ENCODE peak calls at places on chromosomes 7 and 10, in four cellular contexts. P is foreskin fibroblast, H is lower leg skin, Z is colonic mucosa. U is an unnamed sample.
A peak's percentile ranks its signal among the peaks of the same experiment; 100 is the strongest.

GRCh38 chr7:101743995-101744360 is 73.4 kb upstream of the CUX1 start:
- DNase-seq in Z (peak; percentile 33), H (no peak), P (no peak), U (peak; percentile 48)

GRCh38 chr10:47107226-47107625 is 192.8 kb upstream of the GDF10 start:
- DNase-seq in Z (no peak), P (no peak), H (no peak), U (no peak)

GRCh38 chr7:126202177-126202576 is 1050.6 kb downstream of the GRM8 start:
- DNase-seq in Z (no peak), H (no peak), P (no peak), U (no peak)

GRCh38 chr7:77444123-77444522 is 28.0 kb upstream of the GSAP start:
- DNase-seq in H (no peak), P (peak; percentile 71), Z (no peak), U (no peak)

GRCh38 chr10:58531084-58531695 is 18.5 kb downstream of the BICC1 start:
- DNase-seq in H (no peak), P (peak; percentile 60), Z (peak; percentile 66), U (no peak)

GRCh38 chr7:102471791-102472125 is 7.0 kb downstream of the POLR2J start:
- DNase-seq in H (no peak), P (no peak), Z (no peak), U (peak; percentile 42)

GRCh38 chr10:112141297-112141696 is 42.3 kb downstream of the GPAM start:
- DNase-seq in H (no peak), Z (no peak), P (no peak), U (no peak)

GRCh38 chr10:79342295-79342761 is 4.9 kb upstream of the PPIF start:
- DNase-seq in P (no peak), Z (no peak), H (peak; percentile 64), U (peak; percentile 19)

GRCh38 chr10:123743441-123744225 is 77.5 kb downstream of the GPR26 start:
- DNase-seq in H (peak; percentile 77), Z (no peak), P (no peak), U (no peak)

GRCh38 chr7:139682136-139683013 is 95.4 kb downstream of the HIPK2 start:
- DNase-seq in P (peak; percentile 75), H (no peak), Z (no peak), U (no peak)

GRCh38 chr10:132588301-132589013 is 50.9 kb downstream of the INPP5A start:
- DNase-seq in P (no peak), Z (peak; percentile 26), H (no peak), U (no peak)

GRCh38 chr10:125568156-125568555 is 114.8 kb downstream of the TEX36 start:
- DNase-seq in P (no peak), H (no peak), Z (no peak), U (no peak)

GRCh38 chr7:24763303-24763901 is 6.1 kb upstream of the GSDME start:
- DNase-seq in H (no peak), Z (no peak), P (no peak), U (no peak)

GRCh38 chr7:36216063-36216684 is 63.1 kb downstream of the EEPD1 start:
- DNase-seq in Z (no peak), H (no peak), P (peak; percentile 29), U (no peak)

GRCh38 chr10:3054183-3054815 is 13.0 kb upstream of the PFKP start:
- DNase-seq in Z (no peak), H (no peak), P (no peak), U (no peak)

GRCh38 chr10:58842860-58843376 is 330.2 kb downstream of the BICC1 start:
- DNase-seq in Z (no peak), P (no peak), H (no peak), U (no peak)

GRCh38 chr10:92965314-92965713 is 95.3 kb upstream of the CYP26C1 start:
- DNase-seq in P (peak; percentile 23), Z (no peak), H (no peak), U (peak; percentile 33)

GRCh38 chr10:69409968-69410367 is 6.8 kb downstream of the TACR2 start:
- DNase-seq in H (no peak), Z (no peak), P (no peak), U (no peak)

GRCh38 chr7:149706398-149706797 is 67.0 kb downstream of the ZNF467 start:
- DNase-seq in P (no peak), H (no peak), Z (no peak), U (no peak)

GRCh38 chr10:75121322-75121721 is 9.9 kb downstream of the SAMD8 start:
- DNase-seq in H (no peak), Z (no peak), P (no peak), U (no peak)

GRCh38 chr7:51152801-51153200 is 163.8 kb downstream of the COBL start:
- DNase-seq in P (no peak), H (no peak), Z (no peak), U (no peak)

GRCh38 chr7:69764071-69764470 is 165.8 kb downstream of the AUTS2 start:
- DNase-seq in Z (no peak), P (no peak), H (no peak), U (no peak)

GRCh38 chr7:130941322-130942210 is 207.6 kb upstream of the KLF14 start:
- DNase-seq in H (peak; percentile 88), P (no peak), Z (peak; percentile 75), U (peak; percentile 77)

GRCh38 chr7:134016223-134016941 is 110.8 kb upstream of the LRGUK start:
- DNase-seq in H (no peak), Z (peak; percentile 33), P (no peak), U (no peak)

GRCh38 chr7:44955733-44956132 is 23.1 kb downstream of the MYO1G start:
- DNase-seq in Z (no peak), H (peak; percentile 28), P (no peak), U (no peak)

GRCh38 chr10:77913090-77913489 is 13.5 kb downstream of the DLG5 start:
- DNase-seq in Z (no peak), P (no peak), H (no peak), U (no peak)

GRCh38 chr7:44508328-44508990 is 18.0 kb upstream of the NUDCD3 start:
- DNase-seq in Z (no peak), P (no peak), H (no peak), U (no peak)

GRCh38 chr7:83162402-83163256 is at the start of gene PCLO:
- DNase-seq in H (peak; percentile 89), P (peak; percentile 61), Z (peak; percentile 87), U (peak; percentile 95)

GRCh38 chr7:73470208-73470607 is 36.6 kb downstream of the FZD9 start:
- DNase-seq in P (no peak), H (no peak), Z (no peak), U (no peak)

GRCh38 chr10:49488056-49488455 is 50.9 kb downstream of the ERCC6 start:
- DNase-seq in P (peak; percentile 20), H (no peak), Z (no peak), U (no peak)

GRCh38 chr7:56026538-56026937 is 24.7 kb downstream of the PSPH start:
- DNase-seq in H (no peak), Z (no peak), P (no peak), U (no peak)

GRCh38 chr10:5813091-5813340 is 218 bp downstream of the GDI2 start:
- DNase-seq in H (no peak), P (no peak), Z (no peak), U (no peak)

GRCh38 chr10:5811387-5811821 is 1.8 kb downstream of the GDI2 start:
- DNase-seq in P (no peak), H (peak; percentile 28), Z (peak; percentile 20), U (no peak)

GRCh38 chr10:5812283-5813090 is 747 bp downstream of the GDI2 start:
- DNase-seq in Z (peak; percentile 52), H (peak; percentile 92), P (no peak), U (peak; percentile 76)

GRCh38 chr10:5809541-5810154 is 3.6 kb downstream of the GDI2 start:
- DNase-seq in H (no peak), P (no peak), Z (no peak), U (no peak)

DNA sequence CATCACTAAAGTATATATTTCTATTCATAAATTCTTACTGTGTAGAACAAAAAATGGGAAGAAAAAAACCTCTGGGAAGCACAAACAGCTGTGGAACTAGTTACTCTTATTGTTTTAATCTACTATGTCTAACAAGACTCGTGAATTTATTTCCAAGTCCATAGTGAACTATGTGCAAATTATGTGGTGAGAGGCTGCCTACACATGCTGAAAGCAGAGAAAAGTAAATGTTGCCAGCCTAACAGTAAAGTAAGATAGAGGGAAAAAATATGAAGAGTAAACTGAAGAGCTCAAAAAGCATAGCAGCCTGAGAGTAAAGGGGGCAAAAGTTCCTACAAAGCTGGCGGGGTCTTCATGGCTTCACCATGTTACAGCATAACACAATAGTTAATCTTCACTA is 3.0 kb downstream of the GDI2 start:
- DNase-seq in Z (no peak), H (no peak), P (no peak), U (no peak)
- H3K4me3 ChIP-seq in Z (no peak overlapping the region), H (no peak overlapping the region), P (peak overlapping the region; percentile 20), U (no peak overlapping the region)

DNA sequence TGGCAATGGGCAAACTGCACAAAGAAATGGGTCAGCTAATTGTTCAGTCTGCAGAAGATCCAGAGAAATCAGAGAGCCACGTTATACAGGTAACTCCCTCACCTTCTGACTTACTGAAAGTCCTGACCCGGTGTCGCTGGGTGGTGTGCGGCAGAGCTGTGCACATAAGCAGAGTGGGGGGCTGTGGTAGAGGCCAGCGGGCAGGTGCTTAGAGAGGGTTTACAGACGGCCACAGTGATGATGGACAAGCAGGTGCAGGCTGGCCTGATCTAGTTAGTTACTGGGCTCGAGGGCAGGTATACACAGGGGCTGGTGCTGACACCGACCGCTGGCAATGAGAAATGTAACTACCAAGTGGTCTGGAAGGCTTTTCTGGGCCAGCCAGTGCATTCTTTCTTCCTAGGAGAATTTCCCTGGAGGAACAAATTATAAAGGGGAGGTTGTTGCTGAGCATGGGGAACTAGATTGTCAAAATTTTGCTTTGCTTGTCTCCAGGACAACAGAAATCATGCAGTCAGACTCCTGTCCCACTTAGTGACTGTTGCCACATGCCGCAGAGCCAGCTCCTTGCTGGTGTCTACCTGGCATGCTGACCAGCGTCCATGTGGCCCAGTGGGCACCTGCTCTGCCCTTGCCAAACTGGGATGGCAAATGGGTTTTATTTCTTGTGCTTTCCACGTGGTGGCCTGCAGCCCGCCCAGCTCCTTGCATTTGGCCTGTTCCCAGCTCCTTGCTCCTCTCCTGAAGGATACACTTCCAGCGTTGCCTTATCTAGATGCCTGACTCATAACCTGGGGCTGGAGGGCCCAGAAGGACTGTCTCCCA is 28.8 kb downstream of the DENND10 start:
- DNase-seq in Z (no peak), H (peak; percentile 60), P (no peak), U (no peak)
- H3K4me3 ChIP-seq in Z (no peak overlapping the region), H (no peak overlapping the region), P (no peak overlapping the region), U (no peak overlapping the region)

GRCh38 chr7:116592445-116592844 is 67.6 kb downstream of the CAV1 start:
- DNase-seq in Z (peak; percentile 63), H (no peak), P (no peak), U (no peak)
- H3K4me3 ChIP-seq in Z (no peak overlapping the region), H (no peak overlapping the region), P (no peak overlapping the region), U (no peak overlapping the region)

GRCh38 chr7:95586951-95587301 is 9.4 kb downstream of the PDK4 start:
- DNase-seq in P (no peak), H (no peak), Z (no peak), U (no peak)

GRCh38 chr7:95590387-95591248 is 5.7 kb downstream of the PDK4 start:
- DNase-seq in H (no peak), P (no peak), Z (no peak), U (no peak)

GRCh38 chr7:95589766-95590165 is 6.5 kb downstream of the PDK4 start:
- DNase-seq in Z (no peak), H (no peak), P (no peak), U (no peak)

GRCh38 chr7:95592570-95592969 is 3.7 kb downstream of the PDK4 start:
- DNase-seq in Z (no peak), H (no peak), P (no peak), U (no peak)

DNA sequence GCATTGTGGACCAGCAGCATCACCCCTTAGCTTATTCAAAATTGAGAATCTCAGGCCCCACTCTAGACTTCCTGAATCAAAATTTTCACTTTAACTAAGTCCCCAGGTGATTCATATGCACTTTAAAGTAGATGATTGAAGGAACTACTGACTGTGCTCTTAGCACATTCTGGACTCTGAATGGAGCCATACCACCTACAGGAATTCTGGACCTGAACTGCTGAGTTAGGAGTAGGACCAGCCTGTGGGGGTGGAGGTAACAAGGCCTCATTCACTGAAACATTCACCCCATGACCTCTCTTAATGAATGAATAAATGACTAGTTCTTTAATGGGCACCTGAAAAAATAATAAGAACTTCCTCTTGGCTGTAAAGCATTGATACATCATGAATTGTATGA is 7.3 kb downstream of the PDK4 start:
- DNase-seq in P (no peak), Z (no peak), H (no peak), U (no peak)
- H3K4me3 ChIP-seq in P (no peak overlapping the region), Z (no peak overlapping the region), H (no peak overlapping the region), U (no peak overlapping the region)